ENCODE peak calls at places on chromosomes 4 and X, in eight cellular contexts. F is H9, P is neural progenitor cell, Z is fibroblast of lung, L is GM23248, I is H1, O is K562, U is astrocyte. N is an unnamed sample.

GRCh38 chr4:17142232-17142711 is 243.8 kb upstream of the LDB2 start:
- DNase-seq in L (peak), Z (peak), I (no peak), O (no peak), F (no peak), U (peak), P (no peak), N (no peak)

GRCh38 chr4:86918539-86919072 is 16.2 kb upstream of the AFF1 start:
- DNase-seq in P (no peak), F (no peak), Z (peak), O (no peak), U (peak), L (peak), I (no peak), N (no peak)

GRCh38 chr4:37981844-37982720 is 21.9 kb downstream of the PTTG2 start:
- DNase-seq in I (no peak), P (no peak), Z (peak), F (no peak), O (no peak), U (peak), L (peak), N (no peak)

GRCh38 chrX:153889123-153889522 is 3.1 kb upstream of the L1CAM start:
- DNase-seq in P (no peak), F (no peak), O (no peak), Z (no peak), I (no peak), L (no peak), U (no peak), N (no peak)

GRCh38 chr4:174523003-174523693 is 860 bp upstream of the HPGD start:
- DNase-seq in O (peak), I (no peak), F (no peak), Z (no peak), U (no peak), P (peak), L (peak), N (no peak)

GRCh38 chrX:153333821-153334653 is at the start of gene ZNF275:
- DNase-seq in O (peak), Z (peak), L (peak), P (peak), U (peak), F (peak), I (no peak), N (peak)

GRCh38 chr4:127140306-127140705 is 492.5 kb upstream of the INTU start:
- DNase-seq in F (no peak), Z (peak), O (no peak), L (peak), U (peak), I (no peak), P (no peak), N (no peak)

GRCh38 chrX:37922926-37923325 is 75.6 kb upstream of the DYNLT3 start:
- DNase-seq in O (peak), F (no peak), L (no peak), Z (no peak), U (peak), I (no peak), P (no peak), N (no peak)

GRCh38 chr4:54654753-54655152 is 3.0 kb upstream of the KIT start:
- DNase-seq in O (peak), I (no peak), L (no peak), P (no peak), Z (no peak), U (no peak), F (no peak), N (no peak)

GRCh38 chrX:2710496-2710895 is 19.4 kb downstream of the CD99 start:
- DNase-seq in P (peak), L (peak), Z (peak), U (no peak), O (no peak), I (no peak), F (no peak), N (peak)

GRCh38 chrX:40109288-40110008 is 11.7 kb upstream of the BCOR start:
- DNase-seq in O (no peak), U (no peak), I (no peak), Z (peak), F (peak), P (peak), L (peak), N (peak)

GRCh38 chr4:93394488-93395185 is 433.9 kb upstream of the ATOH1 start:
- DNase-seq in I (no peak), O (no peak), P (no peak), Z (peak), F (no peak), L (peak), U (peak), N (no peak)

GRCh38 chrX:44462851-44463250 is 79.8 kb downstream of the FUNDC1 start:
- DNase-seq in U (peak), Z (peak), I (no peak), P (no peak), O (no peak), F (no peak), L (peak), N (no peak)

GRCh38 chrX:23246001-23246400 is 88.6 kb upstream of the PTCHD1 start:
- DNase-seq in Z (peak), L (no peak), P (no peak), F (no peak), I (no peak), O (no peak), U (peak), N (no peak)

GRCh38 chr4:115219315-115219840 is 106.0 kb upstream of the NDST4 start:
- DNase-seq in L (no peak), U (no peak), O (no peak), P (no peak), Z (no peak), F (no peak), I (no peak), N (no peak)

GRCh38 chr4:27011401-27011800 is 150.8 kb downstream of the STIM2 start:
- DNase-seq in U (no peak), Z (no peak), F (no peak), P (no peak), L (no peak), O (no peak), I (no peak), N (no peak)

GRCh38 chrX:130793966-130794365 is 109.0 kb downstream of the ENOX2 start:
- DNase-seq in F (no peak), Z (peak), I (no peak), U (no peak), L (no peak), O (no peak), P (no peak), N (no peak)

GRCh38 chr4:91113130-91113706 is 986.0 kb downstream of the CCSER1 start:
- DNase-seq in F (no peak), O (peak), U (peak), P (peak), L (peak), Z (peak), I (no peak), N (no peak)

GRCh38 chr4:140125374-140125773 is 28.6 kb downstream of the MAML3 start:
- DNase-seq in F (no peak), I (no peak), O (no peak), Z (no peak), U (no peak), L (peak), P (no peak), N (no peak)

GRCh38 chr4:37803348-37803973 is 23.0 kb upstream of the PGM2 start:
- DNase-seq in F (no peak), I (no peak), Z (peak), O (peak), L (peak), P (peak), U (peak), N (no peak)

GRCh38 chrX:133516691-133517090 is 101.4 kb upstream of the GPC4 start:
- DNase-seq in U (no peak), I (no peak), P (no peak), L (peak), Z (no peak), F (no peak), O (no peak), N (no peak)

GRCh38 chr4:21290562-21290961 is 590.3 kb downstream of the PACRGL start:
- DNase-seq in L (no peak), P (no peak), F (no peak), O (no peak), Z (no peak), I (no peak), U (no peak), N (no peak)

GRCh38 chr4:38600575-38600974 is 63.4 kb upstream of the KLF3 start:
- DNase-seq in F (no peak), Z (no peak), P (no peak), O (no peak), I (no peak), L (no peak), U (no peak), N (no peak)

GRCh38 chr4:56417396-56417795 is 18.0 kb downstream of the PPAT start:
- DNase-seq in I (no peak), U (no peak), F (no peak), O (no peak), P (no peak), Z (no peak), L (no peak), N (no peak)

GRCh38 chr4:126850286-126850685 is 782.5 kb upstream of the INTU start:
- DNase-seq in L (peak), I (no peak), P (no peak), Z (peak), F (no peak), U (peak), O (peak), N (no peak)

DNA sequence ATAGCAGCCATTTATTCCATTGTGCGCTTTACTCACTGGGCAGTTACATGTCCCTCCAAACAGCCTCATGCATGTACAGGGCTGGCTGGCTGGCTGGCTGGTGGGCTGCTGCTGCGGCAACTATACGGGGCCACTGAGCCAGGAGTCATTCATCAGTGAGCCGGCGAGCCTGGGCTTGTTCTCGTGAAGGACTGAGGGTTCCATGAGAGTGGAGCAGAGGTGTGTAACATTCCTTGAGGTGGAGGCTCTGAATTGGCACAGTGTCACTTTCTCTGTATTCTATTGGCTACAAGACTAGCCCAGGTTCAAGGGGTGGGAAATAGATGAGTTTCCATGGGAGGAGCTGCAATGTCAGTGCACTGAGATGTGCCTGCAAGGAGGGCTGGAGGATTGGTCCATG is 89.1 kb downstream of the ARHGAP10 start:
- DNase-seq in Z (no peak), U (no peak), L (no peak), O (no peak), P (no peak), I (no peak), F (no peak), N (no peak)
- H3K4me2 ChIP-seq in Z (no peak), U (no peak), L (no peak), O (no peak), P (no peak), I (no peak), F (no peak), N (no peak)

GRCh38 chr4:53536328-53536727 is 55.0 kb downstream of the LNX1 start:
- DNase-seq in P (no peak), U (no peak), I (no peak), L (no peak), F (no peak), O (no peak), Z (no peak), N (no peak)
- H3K4me2 ChIP-seq in P (no peak), U (no peak), I (no peak), L (no peak), F (no peak), O (no peak), Z (no peak), N (no peak)

GRCh38 chrX:6729581-6729980 is 194.7 kb upstream of the VCX3A start:
- DNase-seq in O (no peak), U (no peak), I (no peak), L (no peak), Z (no peak), F (no peak), P (no peak), N (no peak)
- H3K4me2 ChIP-seq in O (no peak), U (no peak), I (no peak), L (no peak), Z (no peak), F (no peak), P (no peak), N (no peak)

GRCh38 chrX:147920161-147920666 is 8.5 kb downstream of the FMR1 start:
- DNase-seq in L (no peak), O (no peak), P (no peak), U (peak), Z (peak), I (no peak), F (no peak), N (no peak)
- H3K4me2 ChIP-seq in L (no peak), O (no peak), P (peak), U (no peak), Z (no peak), I (no peak), F (no peak), N (no peak)

GRCh38 chrX:41189156-41189555 is 103.9 kb downstream of the USP9X start:
- DNase-seq in P (no peak), L (no peak), Z (peak), F (no peak), I (no peak), O (no peak), U (no peak), N (no peak)
- H3K4me2 ChIP-seq in P (no peak), L (no peak), Z (no peak), F (no peak), I (no peak), O (no peak), U (no peak), N (no peak)

N was measured in DND-41.